ENCODE peak calls at places on chromosomes 13 and 19, in five cellular contexts. R is GM23248; X is activated T-cell treated with anti-CD3 and anti-CD28 coated beads for 48 hours; E is activated naive CD4-positive, alpha-beta T cell; L is KBM-7. D is an unnamed sample.
A peak's percentile ranks its signal among the peaks of the same experiment; 100 is the strongest.

GRCh38 chr13:83377486-83377885 is 504.8 kb downstream of the SLITRK1 start:
- DNase-seq in R (peak; percentile 15), X (no peak), E (no peak), L (no peak), D (no peak)

GRCh38 chr19:53055117-53055516 is 10.6 kb downstream of the ERVV-2 start:
- DNase-seq in R (no peak), X (no peak), E (no peak), L (no peak), D (no peak)

GRCh38 chr19:40366697-40367561 is 18.4 kb downstream of the PLD3 start:
- DNase-seq in R (no peak), X (no peak), E (no peak), L (peak; percentile 29), D (no peak)

GRCh38 chr13:33865945-33866344 is 48.0 kb downstream of the RFC3 start:
- DNase-seq in R (no peak), X (no peak), E (no peak), L (no peak), D (peak; percentile 13)

GRCh38 chr19:5254543-5254942 is 86.1 kb downstream of the PTPRS start:
- DNase-seq in R (no peak), X (no peak), E (no peak), L (no peak), D (no peak)

GRCh38 chr13:110455941-110456340 is 105.6 kb downstream of the RAB20 start:
- DNase-seq in R (peak; percentile 78), X (peak; percentile 50), E (peak; percentile 21), L (peak; percentile 82), D (peak; percentile 90)

GRCh38 chr19:44718441-44719261 is 19.7 kb downstream of the CEACAM16 start:
- DNase-seq in R (no peak), X (no peak), E (no peak), L (peak; percentile 44), D (no peak)

GRCh38 chr13:27425151-27425917 is 915 bp downstream of the GTF3A start:
- DNase-seq in R (peak; percentile 38), X (no peak), E (no peak), L (no peak), D (no peak)

GRCh38 chr19:45571457-45572220 is 13.0 kb downstream of the OPA3 start:
- DNase-seq in R (no peak), X (no peak), E (no peak), L (no peak), D (no peak)

GRCh38 chr19:3608750-3609322 is 2.2 kb upstream of the TBXA2R start:
- DNase-seq in R (no peak), X (no peak), E (no peak), L (peak; percentile 97), D (no peak)

GRCh38 chr19:55437410-55437809 is 5.7 kb downstream of the SHISA7 start:
- DNase-seq in R (peak; percentile 76), X (no peak), E (peak; percentile 20), L (peak; percentile 80), D (no peak)

GRCh38 chr19:41521860-41522555 is 54.0 kb upstream of the CEACAM21 start:
- DNase-seq in R (peak; percentile 10), X (peak; percentile 40), E (peak; percentile 25), L (no peak), D (peak; percentile 76)

D was measured in B cell.